ENCODE peak calls at places on chromosomes 2 and 18, in eight cellular contexts. One of them, this sample, is unnamed.

GRCh38 chr2:3420076-3420848 is 40.8 kb downstream of the TRAPPC12 start:
- ATAC-seq in K562: no peak
- ATAC-seq in upper lobe of left lung: no peak
- ATAC-seq in HepG2: no peak
- ATAC-seq in GM12878: no peak
- ATAC-seq in Panc1: no peak
- ATAC-seq in HCT116: no peak
- ATAC-seq in GM23338: no peak
- ATAC-seq in this sample: no peak

GRCh38 chr2:179861777-179862117 is 335 bp upstream of the ZNF385B start:
- ATAC-seq in HCT116: peak; percentile 22
- ATAC-seq in Panc1: peak; percentile 53
- ATAC-seq in GM12878: no peak
- ATAC-seq in K562: no peak
- ATAC-seq in upper lobe of left lung: peak; percentile 59
- ATAC-seq in HepG2: peak; percentile 9
- ATAC-seq in GM23338: peak; percentile 51
- ATAC-seq in this sample: peak; percentile 37

GRCh38 chr18:48105317-48105716 is 174.9 kb upstream of the SMAD2 start:
- ATAC-seq in Panc1: no peak
- ATAC-seq in GM23338: peak; percentile 10
- ATAC-seq in K562: no peak
- ATAC-seq in HCT116: no peak
- ATAC-seq in GM12878: no peak
- ATAC-seq in upper lobe of left lung: no peak
- ATAC-seq in HepG2: no peak
- ATAC-seq in this sample: no peak

GRCh38 chr2:53768233-53768542 is 584 bp downstream of the CHAC2 start:
- ATAC-seq in GM23338: peak; percentile 87
- ATAC-seq in GM12878: peak; percentile 76
- ATAC-seq in HepG2: peak; percentile 72
- ATAC-seq in Panc1: peak; percentile 88
- ATAC-seq in HCT116: peak; percentile 71
- ATAC-seq in upper lobe of left lung: peak; percentile 72
- ATAC-seq in K562: peak; percentile 65
- ATAC-seq in this sample: no peak

GRCh38 chr2:217186565-217187218 is 326.8 kb upstream of the TNP1 start:
- ATAC-seq in GM12878: no peak
- ATAC-seq in K562: no peak
- ATAC-seq in HepG2: no peak
- ATAC-seq in upper lobe of left lung: peak; percentile 78
- ATAC-seq in Panc1: no peak
- ATAC-seq in GM23338: no peak
- ATAC-seq in HCT116: no peak
- ATAC-seq in this sample: peak; percentile 88

GRCh38 chr2:99442837-99443236 is 47.0 kb downstream of the REV1 start:
- ATAC-seq in HCT116: no peak
- ATAC-seq in HepG2: peak; percentile 62
- ATAC-seq in K562: peak; percentile 69
- ATAC-seq in upper lobe of left lung: no peak
- ATAC-seq in Panc1: no peak
- ATAC-seq in GM12878: peak; percentile 86
- ATAC-seq in GM23338: peak; percentile 43
- ATAC-seq in this sample: no peak

GRCh38 chr2:105934467-105934866 is 189.8 kb downstream of the NCK2 start:
- ATAC-seq in HepG2: peak; percentile 78
- ATAC-seq in GM12878: no peak
- ATAC-seq in K562: no peak
- ATAC-seq in GM23338: no peak
- ATAC-seq in HCT116: no peak
- ATAC-seq in Panc1: peak; percentile 56
- ATAC-seq in upper lobe of left lung: no peak
- ATAC-seq in this sample: no peak

GRCh38 chr2:176844461-176844860 is 368.1 kb upstream of the HNRNPA3 start:
- ATAC-seq in GM23338: no peak
- ATAC-seq in HepG2: no peak
- ATAC-seq in upper lobe of left lung: no peak
- ATAC-seq in Panc1: no peak
- ATAC-seq in K562: no peak
- ATAC-seq in GM12878: no peak
- ATAC-seq in HCT116: no peak
- ATAC-seq in this sample: no peak

GRCh38 chr18:43863180-43863579 is 585.9 kb upstream of the SYT4 start:
- ATAC-seq in GM23338: no peak
- ATAC-seq in HepG2: no peak
- ATAC-seq in K562: no peak
- ATAC-seq in Panc1: no peak
- ATAC-seq in upper lobe of left lung: peak; percentile 95
- ATAC-seq in HCT116: no peak
- ATAC-seq in GM12878: no peak
- ATAC-seq in this sample: peak; percentile 89

GRCh38 chr2:235330775-235331438 is 162.9 kb upstream of the AGAP1 start:
- ATAC-seq in HCT116: peak; percentile 85
- ATAC-seq in GM12878: no peak
- ATAC-seq in K562: no peak
- ATAC-seq in Panc1: peak; percentile 90
- ATAC-seq in HepG2: no peak
- ATAC-seq in GM23338: no peak
- ATAC-seq in upper lobe of left lung: no peak
- ATAC-seq in this sample: no peak

GRCh38 chr18:63234839-63235238 is 84.7 kb downstream of the BCL2 start:
- ATAC-seq in HepG2: no peak
- ATAC-seq in GM12878: peak; percentile 28
- ATAC-seq in upper lobe of left lung: no peak
- ATAC-seq in GM23338: no peak
- ATAC-seq in K562: no peak
- ATAC-seq in Panc1: no peak
- ATAC-seq in HCT116: no peak
- ATAC-seq in this sample: no peak

GRCh38 chr2:67486041-67486796 is 89.1 kb downstream of the ETAA1 start:
- ATAC-seq in GM23338: no peak
- ATAC-seq in GM12878: no peak
- ATAC-seq in K562: no peak
- ATAC-seq in upper lobe of left lung: peak; percentile 42
- ATAC-seq in HCT116: no peak
- ATAC-seq in HepG2: no peak
- ATAC-seq in Panc1: no peak
- ATAC-seq in this sample: no peak

GRCh38 chr2:238970553-238971081 is 122.7 kb downstream of the TWIST2 start:
- ATAC-seq in Panc1: peak; percentile 63
- ATAC-seq in K562: peak; percentile 96
- ATAC-seq in upper lobe of left lung: peak; percentile 83
- ATAC-seq in GM23338: peak; percentile 87
- ATAC-seq in HCT116: peak; percentile 93
- ATAC-seq in GM12878: peak; percentile 96
- ATAC-seq in HepG2: peak; percentile 92
- ATAC-seq in this sample: peak; percentile 64
- TF ChIP-seq POLR2AphosphoS5 in Panc1: no peak
- TF ChIP-seq POLR2AphosphoS5 in K562: no peak
- TF ChIP-seq POLR2AphosphoS5 in upper lobe of left lung: no peak
- TF ChIP-seq POLR2AphosphoS5 in GM23338: no peak
- TF ChIP-seq POLR2AphosphoS5 in HCT116: no peak
- TF ChIP-seq POLR2AphosphoS5 in GM12878: no peak
- TF ChIP-seq POLR2AphosphoS5 in HepG2: no peak
- TF ChIP-seq POLR2AphosphoS5 in this sample: no peak

DNA sequence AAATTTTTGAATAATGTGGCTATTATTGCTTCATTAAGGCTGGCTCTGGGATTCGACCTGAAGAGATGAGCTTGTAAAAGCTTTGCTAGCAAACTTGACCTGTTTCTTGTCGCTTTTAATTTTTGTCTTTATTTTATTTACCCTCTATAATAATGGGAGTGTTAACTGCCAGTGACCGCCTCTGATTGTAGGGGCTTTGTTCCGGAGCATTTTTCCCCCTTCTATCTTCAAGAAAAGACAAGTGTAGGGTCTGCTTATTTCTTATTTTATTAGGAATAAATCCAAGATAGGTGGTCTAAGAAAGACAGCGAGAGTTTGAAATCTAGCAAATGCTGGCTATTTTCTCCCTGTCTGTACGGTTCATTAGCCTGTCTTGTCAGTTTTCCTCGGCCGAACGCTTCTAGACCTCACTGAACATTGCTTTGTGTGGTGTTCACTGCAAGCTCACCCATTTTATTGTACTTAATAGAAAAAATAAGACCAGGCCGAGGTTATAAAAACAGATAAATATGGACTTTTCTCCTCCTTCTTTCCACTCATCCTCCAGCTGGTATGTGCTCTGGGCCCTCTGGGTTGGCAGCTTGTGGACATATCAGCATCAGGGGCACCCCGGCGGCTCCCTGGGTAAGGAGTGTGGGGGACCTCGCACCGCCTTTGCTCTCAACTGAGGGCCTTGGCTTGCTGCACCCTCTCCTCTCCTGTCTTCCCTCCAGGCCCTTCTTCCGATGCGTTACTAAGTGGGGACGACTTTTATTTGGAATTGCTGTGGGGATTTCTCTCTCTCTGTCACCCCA is 8.5 kb downstream of the MEIS1 start:
- ATAC-seq in HCT116: no peak
- ATAC-seq in upper lobe of left lung: no peak
- ATAC-seq in HepG2: no peak
- ATAC-seq in GM12878: no peak
- ATAC-seq in Panc1: no peak
- ATAC-seq in GM23338: no peak
- ATAC-seq in K562: no peak
- ATAC-seq in this sample: no peak
- H3K4me3 ChIP-seq in HCT116: no peak overlapping the region
- H3K4me3 ChIP-seq in upper lobe of left lung: peak overlapping the region; percentile 16
- H3K4me3 ChIP-seq in HepG2: no peak overlapping the region
- H3K4me3 ChIP-seq in GM12878: no peak overlapping the region
- H3K4me3 ChIP-seq in Panc1: no peak overlapping the region
- H3K4me3 ChIP-seq in GM23338: peak overlapping the region; percentile 59
- H3K4me3 ChIP-seq in K562: no peak overlapping the region
- H3K4me3 ChIP-seq in this sample: peak overlapping the region; percentile 68

GRCh38 chr2:164560902-164561301 is 60.4 kb downstream of the GRB14 start:
- ATAC-seq in upper lobe of left lung: peak; percentile 52
- ATAC-seq in HepG2: no peak
- ATAC-seq in GM12878: no peak
- ATAC-seq in Panc1: no peak
- ATAC-seq in GM23338: no peak
- ATAC-seq in K562: no peak
- ATAC-seq in HCT116: no peak
- ATAC-seq in this sample: no peak

GRCh38 chr2:164561416-164561815 is 59.9 kb downstream of the GRB14 start:
- ATAC-seq in GM23338: no peak
- ATAC-seq in Panc1: no peak
- ATAC-seq in K562: no peak
- ATAC-seq in upper lobe of left lung: no peak
- ATAC-seq in GM12878: no peak
- ATAC-seq in HCT116: no peak
- ATAC-seq in HepG2: peak; percentile 31
- ATAC-seq in this sample: no peak

GRCh38 chr2:164558450-164558849 is 62.8 kb downstream of the GRB14 start:
- ATAC-seq in GM23338: no peak
- ATAC-seq in Panc1: no peak
- ATAC-seq in upper lobe of left lung: no peak
- ATAC-seq in GM12878: no peak
- ATAC-seq in HCT116: no peak
- ATAC-seq in HepG2: no peak
- ATAC-seq in K562: no peak
- ATAC-seq in this sample: no peak

GRCh38 chr2:164561991-164562390 is 59.3 kb downstream of the GRB14 start:
- ATAC-seq in GM12878: no peak
- ATAC-seq in HCT116: no peak
- ATAC-seq in GM23338: no peak
- ATAC-seq in HepG2: no peak
- ATAC-seq in Panc1: no peak
- ATAC-seq in upper lobe of left lung: no peak
- ATAC-seq in K562: no peak
- ATAC-seq in this sample: no peak

GRCh38 chr2:164560181-164560792 is 61.0 kb downstream of the GRB14 start:
- ATAC-seq in HCT116: no peak
- ATAC-seq in upper lobe of left lung: no peak
- ATAC-seq in Panc1: no peak
- ATAC-seq in K562: no peak
- ATAC-seq in HepG2: peak; percentile 26
- ATAC-seq in GM12878: peak; percentile 40
- ATAC-seq in GM23338: no peak
- ATAC-seq in this sample: no peak
- TF ChIP-seq CTCF in HCT116: peak; percentile 58
- TF ChIP-seq CTCF in upper lobe of left lung: peak; percentile 45
- TF ChIP-seq CTCF in Panc1: peak; percentile 77
- TF ChIP-seq CTCF in K562: peak; percentile 52
- TF ChIP-seq CTCF in HepG2: peak; percentile 74
- TF ChIP-seq CTCF in GM12878: peak; percentile 48
- TF ChIP-seq CTCF in GM23338: peak; percentile 93
- TF ChIP-seq CTCF in this sample: peak; percentile 75

GRCh38 chr2:28896906-28897305 is 2.4 kb downstream of the WDR43 start:
- ATAC-seq in upper lobe of left lung: no peak
- ATAC-seq in K562: no peak
- ATAC-seq in GM12878: no peak
- ATAC-seq in HepG2: no peak
- ATAC-seq in GM23338: no peak
- ATAC-seq in Panc1: no peak
- ATAC-seq in HCT116: no peak
- ATAC-seq in this sample: no peak

GRCh38 chr2:28893488-28893887 is 979 bp upstream of the WDR43 start:
- ATAC-seq in HCT116: no peak
- ATAC-seq in K562: no peak
- ATAC-seq in upper lobe of left lung: no peak
- ATAC-seq in GM23338: no peak
- ATAC-seq in GM12878: no peak
- ATAC-seq in Panc1: no peak
- ATAC-seq in HepG2: no peak
- ATAC-seq in this sample: no peak

GRCh38 chr2:28894470-28895188 is at the start of gene WDR43:
- ATAC-seq in GM12878: peak; percentile 88
- ATAC-seq in GM23338: peak; percentile 95
- ATAC-seq in HepG2: peak; percentile 98
- ATAC-seq in K562: peak; percentile 92
- ATAC-seq in upper lobe of left lung: peak; percentile 99
- ATAC-seq in Panc1: peak; percentile 97
- ATAC-seq in HCT116: peak; percentile 90
- ATAC-seq in this sample: peak; percentile 99

GRCh38 chr2:28898048-28898447 is 3.6 kb downstream of the WDR43 start:
- ATAC-seq in GM12878: peak; percentile 24
- ATAC-seq in upper lobe of left lung: no peak
- ATAC-seq in HepG2: no peak
- ATAC-seq in Panc1: no peak
- ATAC-seq in K562: no peak
- ATAC-seq in GM23338: no peak
- ATAC-seq in HCT116: no peak
- ATAC-seq in this sample: no peak

DNA sequence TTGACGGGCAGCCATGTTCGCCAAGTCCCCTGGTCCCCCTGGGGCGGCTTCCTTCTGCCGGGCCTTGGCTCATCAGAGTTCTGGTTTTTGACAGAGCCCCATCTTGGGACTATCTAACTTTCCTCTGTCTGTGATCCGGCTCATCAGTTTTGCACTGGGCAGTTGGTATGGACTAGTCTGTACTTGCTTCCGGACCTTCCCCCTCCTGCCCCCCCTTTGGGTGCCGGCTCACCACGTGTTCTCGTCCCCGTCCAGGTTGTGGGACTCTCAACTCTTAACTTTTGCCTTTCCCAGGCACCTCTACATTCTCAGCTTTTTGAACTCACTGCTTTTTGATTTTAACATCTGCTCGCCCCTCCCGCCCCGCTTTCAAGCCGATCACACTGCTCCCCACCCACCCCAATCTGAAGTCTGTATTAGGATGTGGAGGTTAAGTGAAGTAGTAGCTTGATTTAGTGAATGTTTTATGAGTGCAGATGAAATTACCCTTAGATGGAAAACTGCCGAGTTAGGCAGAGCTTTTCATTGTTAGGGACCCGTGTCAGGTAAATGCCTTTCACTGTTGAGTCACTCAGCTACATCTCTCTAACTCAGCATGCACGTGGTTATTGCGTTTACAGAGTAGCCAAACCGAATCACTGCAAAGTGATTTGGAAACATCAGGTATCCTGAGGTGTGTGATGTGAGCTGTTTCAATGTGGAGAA is 874 bp downstream of the WDR43 start:
- ATAC-seq in upper lobe of left lung: peak; percentile 49
- ATAC-seq in Panc1: peak; percentile 57
- ATAC-seq in GM12878: peak; percentile 57
- ATAC-seq in HCT116: peak; percentile 39
- ATAC-seq in K562: peak; percentile 71
- ATAC-seq in GM23338: peak; percentile 14
- ATAC-seq in HepG2: no peak
- ATAC-seq in this sample: no peak
- TF ChIP-seq POLR2AphosphoS5 in upper lobe of left lung: no peak
- TF ChIP-seq POLR2AphosphoS5 in Panc1: no peak
- TF ChIP-seq POLR2AphosphoS5 in GM12878: no peak
- TF ChIP-seq POLR2AphosphoS5 in HCT116: no peak
- TF ChIP-seq POLR2AphosphoS5 in K562: no peak
- TF ChIP-seq POLR2AphosphoS5 in GM23338: no peak
- TF ChIP-seq POLR2AphosphoS5 in HepG2: no peak
- TF ChIP-seq POLR2AphosphoS5 in this sample: no peak